ENCODE peak calls at places on chromosomes 2 and 18, in five cellular contexts. A, J, N, E and H are unnamed samples.

GRCh38 chr18:44548291-44549221 is 132.1 kb upstream of the SETBP1 start:
- DNase-seq in A (no peak), J (no peak), N (peak), E (no peak), H (no peak)

GRCh38 chr18:419542-420175 is 80.8 kb downstream of the COLEC12 start:
- DNase-seq in A (no peak), J (no peak), N (no peak), E (no peak), H (no peak)

GRCh38 chr18:57410749-57411148 is 24.4 kb upstream of the ONECUT2 start:
- DNase-seq in A (no peak), J (no peak), N (no peak), E (no peak), H (no peak)

GRCh38 chr2:231017250-231017636 is 20.1 kb upstream of the C2orf72 start:
- DNase-seq in A (no peak), J (no peak), N (no peak), E (no peak), H (peak)

GRCh38 chr2:237309416-237309815 is 104.5 kb downstream of the COL6A3 start:
- DNase-seq in A (no peak), J (no peak), N (no peak), E (no peak), H (no peak)

GRCh38 chr2:186862869-186863709 is 14.1 kb upstream of the ZSWIM2 start:
- DNase-seq in A (peak), J (no peak), N (peak), E (no peak), H (no peak)

GRCh38 chr2:213995400-213996105 is 415.3 kb upstream of the VWC2L start:
- DNase-seq in A (peak), J (no peak), N (peak), E (no peak), H (peak)

GRCh38 chr2:211203986-211204385 is 647.6 kb downstream of the CPS1 start:
- DNase-seq in A (no peak), J (no peak), N (no peak), E (no peak), H (no peak)

GRCh38 chr2:112153179-112153490 is 14.9 kb downstream of the FBLN7 start:
- DNase-seq in A (no peak), J (no peak), N (no peak), E (no peak), H (no peak)

GRCh38 chr18:25896178-25896780 is 194.1 kb downstream of the SS18 start:
- DNase-seq in A (peak), J (no peak), N (peak), E (no peak), H (peak)

GRCh38 chr18:7566587-7567486 is at the start of gene PTPRM:
- DNase-seq in A (peak), J (peak), N (peak), E (peak), H (peak)

GRCh38 chr2:37271376-37272067 is 40.1 kb downstream of the NDUFAF7 start:
- DNase-seq in A (no peak), J (no peak), N (no peak), E (no peak), H (no peak)

GRCh38 chr18:9563326-9563725 is 51.0 kb downstream of the PPP4R1 start:
- DNase-seq in A (no peak), J (no peak), N (no peak), E (no peak), H (no peak)

GRCh38 chr2:57973621-57974186 is 72.9 kb upstream of the VRK2 start:
- DNase-seq in A (no peak), J (no peak), N (no peak), E (no peak), H (no peak)

GRCh38 chr2:143607446-143608110 is 478.4 kb downstream of the ARHGAP15 start:
- DNase-seq in A (no peak), J (no peak), N (peak), E (no peak), H (no peak)

GRCh38 chr2:70024284-70024683 is 62.9 kb upstream of the ASPRV1 start:
- DNase-seq in A (no peak), J (no peak), N (no peak), E (no peak), H (no peak)

GRCh38 chr2:237081596-237081995 is 4.1 kb upstream of the COPS8 start:
- DNase-seq in A (no peak), J (no peak), N (no peak), E (no peak), H (no peak)

GRCh38 chr2:156615836-156616322 is 179.7 kb downstream of the GPD2 start:
- DNase-seq in A (no peak), J (no peak), N (no peak), E (no peak), H (no peak)

GRCh38 chr2:11742702-11743530 is 3.5 kb upstream of the LPIN1 start:
- DNase-seq in A (no peak), J (no peak), N (no peak), E (no peak), H (no peak)

GRCh38 chr2:10523406-10524189 is 75.5 kb upstream of the ODC1 start:
- DNase-seq in A (no peak), J (no peak), N (no peak), E (peak), H (no peak)

GRCh38 chr18:36829362-36830140 is 624 bp downstream of the KIAA1328 start:
- DNase-seq in A (peak), J (no peak), N (peak), E (no peak), H (no peak)

GRCh38 chr2:15152382-15152781 is 408.8 kb downstream of the NBAS start:
- DNase-seq in A (no peak), J (no peak), N (no peak), E (no peak), H (no peak)

GRCh38 chr2:188622898-188623297 is 331.2 kb downstream of the GULP1 start:
- DNase-seq in A (no peak), J (no peak), N (no peak), E (no peak), H (no peak)

GRCh38 chr18:14976736-14977430 is 228.9 kb downstream of the ANKRD30B start:
- DNase-seq in A (no peak), J (no peak), N (no peak), E (no peak), H (no peak)

GRCh38 chr2:20241973-20242726 is 17.2 kb upstream of the SDC1 start:
- DNase-seq in A (no peak), J (no peak), N (no peak), E (no peak), H (no peak)

GRCh38 chr2:95348609-95349567 is 51.7 kb downstream of the KCNIP3 start:
- DNase-seq in A (no peak), J (no peak), N (peak), E (peak), H (no peak)

GRCh38 chr2:133791191-133791590 is 222.9 kb upstream of the NCKAP5 start:
- DNase-seq in A (no peak), J (no peak), N (peak), E (no peak), H (no peak)

GRCh38 chr18:70468861-70469570 is 180.2 kb downstream of the SOCS6 start:
- DNase-seq in A (no peak), J (no peak), N (peak), E (no peak), H (no peak)

GRCh38 chr2:59786684-59787083 is 766.8 kb downstream of the BCL11A start:
- DNase-seq in A (no peak), J (no peak), N (no peak), E (no peak), H (no peak)

GRCh38 chr2:15646661-15647060 is 55.0 kb downstream of the DDX1 start:
- DNase-seq in A (no peak), J (no peak), N (no peak), E (no peak), H (no peak)

GRCh38 chr2:68282814-68283812 is 30.8 kb upstream of the PPP3R1 start:
- DNase-seq in A (peak), J (no peak), N (peak), E (no peak), H (peak)

GRCh38 chr2:172102858-172103359 is at the start of gene DLX2:
- DNase-seq in A (peak), J (no peak), N (peak), E (peak), H (peak)

GRCh38 chr2:61450144-61450543 is 20.7 kb downstream of the USP34 start:
- DNase-seq in A (peak), J (no peak), N (no peak), E (no peak), H (no peak)

GRCh38 chr2:233400341-233400740 is 46.0 kb downstream of the DGKD start:
- DNase-seq in A (no peak), J (no peak), N (no peak), E (peak), H (no peak)

GRCh38 chr2:121072784-121073183 is 212.2 kb downstream of the TFCP2L1 start:
- DNase-seq in A (no peak), J (no peak), N (no peak), E (no peak), H (no peak)

GRCh38 chr2:121068851-121069250 is 216.2 kb downstream of the TFCP2L1 start:
- DNase-seq in A (no peak), J (no peak), N (no peak), E (no peak), H (no peak)

GRCh38 chr2:121069434-121069969 is 215.5 kb downstream of the TFCP2L1 start:
- DNase-seq in A (no peak), J (no peak), N (no peak), E (no peak), H (no peak)

GRCh38 chr2:121073320-121074210 is 211.4 kb downstream of the TFCP2L1 start:
- DNase-seq in A (no peak), J (no peak), N (no peak), E (no peak), H (no peak)

GRCh38 chr2:121071058-121071504 is 213.9 kb downstream of the TFCP2L1 start:
- DNase-seq in A (peak), J (no peak), N (peak), E (peak), H (peak)
- TF ChIP-seq CTCF in A (peak), J (peak), N (peak), E (peak), H (peak)

DNA sequence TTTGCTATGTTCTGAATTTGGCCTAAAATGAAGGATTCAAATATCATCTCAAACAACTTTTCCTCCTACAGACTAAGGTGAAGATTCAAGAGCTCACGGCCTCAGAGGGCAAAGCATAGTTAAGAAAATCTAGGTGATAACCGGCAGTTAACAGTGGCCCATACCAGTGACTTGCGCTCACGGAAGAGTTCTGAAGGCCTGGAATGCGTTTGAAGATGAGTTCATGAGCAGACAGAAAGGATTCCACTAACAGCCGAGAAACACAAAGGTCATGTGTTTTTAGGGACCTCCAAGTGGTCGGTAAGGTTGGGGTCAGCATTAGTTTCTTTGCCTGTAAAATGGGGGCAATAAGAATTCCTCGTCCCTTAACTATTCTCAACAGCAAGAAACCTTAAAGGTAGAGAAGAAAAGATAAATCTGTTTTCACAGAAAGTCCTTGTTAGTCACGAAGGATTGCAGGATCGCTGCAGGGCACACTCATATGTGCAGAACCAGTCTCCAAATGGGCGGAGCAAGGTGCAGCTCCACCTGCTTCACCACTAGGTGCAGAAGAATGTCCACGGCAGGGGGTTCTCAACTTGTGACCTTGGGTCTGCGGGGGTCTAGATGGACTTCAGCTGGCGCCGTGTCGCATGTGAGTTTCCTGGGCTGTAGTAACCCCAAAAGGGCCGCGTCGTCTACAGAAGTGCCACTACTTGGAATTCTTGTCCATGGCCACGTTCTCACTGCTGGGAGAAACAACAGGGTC is 708 bp upstream of the RPIA start:
- DNase-seq in A (peak), J (no peak), N (peak), E (peak), H (peak)
- TF ChIP-seq CTCF in A (no peak), J (no peak), N (peak), E (peak), H (no peak)

DNA sequence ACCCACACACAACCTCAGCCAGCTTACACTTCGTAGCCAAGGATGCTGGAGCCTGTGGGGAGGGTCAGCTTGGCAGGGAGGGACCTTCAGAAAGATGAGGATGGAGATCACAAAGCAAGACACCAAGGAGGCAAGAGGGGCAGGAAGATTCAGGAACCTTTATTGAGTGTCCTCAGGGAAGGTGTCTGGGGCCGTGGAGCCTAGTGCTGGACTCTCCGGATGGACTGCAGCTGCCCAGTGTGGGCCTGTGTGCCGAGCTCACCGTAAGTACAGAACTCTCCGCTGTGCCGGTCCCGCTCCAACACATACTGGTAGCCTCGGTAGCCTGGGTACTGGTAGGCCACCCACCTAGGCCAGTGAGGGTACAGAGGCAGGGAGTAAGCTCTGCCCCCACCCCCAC is 3.2 kb downstream of the CRYBA2 start:
- DNase-seq in A (no peak), J (peak), N (no peak), E (no peak), H (no peak)
- TF ChIP-seq CTCF in A (no peak), J (no peak), N (no peak), E (no peak), H (no peak)

GRCh38 chr2:109448946-109449788 is 164.6 kb downstream of the SEPTIN10 start:
- DNase-seq in A (no peak), J (no peak), N (peak), E (peak), H (peak)
- TF ChIP-seq CTCF in A (no peak), J (peak), N (no peak), E (peak), H (no peak)